ENCODE peak calls at places on chromosomes 2 and 18, in eight cellular contexts. K is HFFc6, N is A549, H is AG04450, U is Calu3, F is H9, L is heart left ventricle, Q is endodermal cell. I is an unnamed sample.

GRCh38 chr18:40489301-40489700 is 1465.7 kb upstream of the PIK3C3 start:
- DNase-seq in F (no peak), N (no peak), Q (no peak), L (no peak), K (no peak), H (no peak), U (no peak), I (no peak)

GRCh38 chr2:74951211-74951754 is 7.2 kb upstream of the POLE4 start:
- DNase-seq in L (no peak), Q (no peak), N (no peak), F (no peak), H (no peak), K (no peak), U (no peak), I (no peak)

GRCh38 chr18:62249478-62250097 is 62.5 kb downstream of the RELCH start:
- DNase-seq in K (peak; percentile 50), N (peak; percentile 80), L (peak; percentile 47), F (peak; percentile 50), Q (peak; percentile 88), U (peak; percentile 72), H (peak; percentile 49), I (peak; percentile 66)

GRCh38 chr2:190678444-190679162 is 29.7 kb downstream of the NAB1 start:
- DNase-seq in N (no peak), H (no peak), F (no peak), K (no peak), U (no peak), L (no peak), Q (peak; percentile 53), I (no peak)

GRCh38 chr2:133495226-133495625 is 73.0 kb downstream of the NCKAP5 start:
- DNase-seq in L (no peak), N (no peak), K (no peak), H (no peak), Q (no peak), U (no peak), F (no peak), I (no peak)

GRCh38 chr2:30705711-30706533 is 101.3 kb downstream of the CAPN13 start:
- DNase-seq in Q (no peak), L (no peak), U (no peak), F (no peak), K (no peak), N (no peak), H (no peak), I (no peak)

GRCh38 chr2:68193774-68194372 is 36.2 kb downstream of the PNO1 start:
- DNase-seq in K (peak; percentile 33), L (no peak), H (peak; percentile 8), N (peak; percentile 25), Q (no peak), F (no peak), U (no peak), I (no peak)

GRCh38 chr18:58396966-58397365 is 231.9 kb downstream of the ALPK2 start:
- DNase-seq in N (no peak), H (no peak), F (no peak), K (no peak), U (no peak), L (no peak), Q (no peak), I (no peak)

GRCh38 chr2:204948364-204948763 is 403.1 kb downstream of the PARD3B start:
- DNase-seq in F (no peak), H (no peak), L (no peak), Q (no peak), K (no peak), U (no peak), N (no peak), I (no peak)

GRCh38 chr18:59701272-59701671 is 4.0 kb upstream of the CCBE1 start:
- DNase-seq in N (no peak), U (no peak), Q (no peak), F (no peak), K (no peak), L (no peak), H (no peak), I (no peak)

GRCh38 chr18:76126327-76126726 is 368.7 kb downstream of the ZNF516 start:
- DNase-seq in F (peak; percentile 60), L (no peak), U (no peak), K (no peak), Q (peak; percentile 82), H (no peak), N (no peak), I (peak; percentile 15)

GRCh38 chr18:58088723-58089074 is 44.7 kb downstream of the NEDD4L start:
- DNase-seq in H (no peak), F (no peak), L (no peak), U (peak; percentile 13), K (no peak), N (no peak), Q (no peak), I (no peak)

GRCh38 chr2:133063792-133064191 is 393.8 kb upstream of the LYPD1 start:
- DNase-seq in U (peak; percentile 52), Q (peak; percentile 90), H (no peak), K (no peak), F (peak; percentile 50), L (no peak), N (peak; percentile 13), I (peak; percentile 54)

GRCh38 chr2:11812466-11813100 is 66.2 kb downstream of the LPIN1 start:
- DNase-seq in L (no peak), U (no peak), K (no peak), N (no peak), H (no peak), Q (peak; percentile 22), F (no peak), I (no peak)

DNA sequence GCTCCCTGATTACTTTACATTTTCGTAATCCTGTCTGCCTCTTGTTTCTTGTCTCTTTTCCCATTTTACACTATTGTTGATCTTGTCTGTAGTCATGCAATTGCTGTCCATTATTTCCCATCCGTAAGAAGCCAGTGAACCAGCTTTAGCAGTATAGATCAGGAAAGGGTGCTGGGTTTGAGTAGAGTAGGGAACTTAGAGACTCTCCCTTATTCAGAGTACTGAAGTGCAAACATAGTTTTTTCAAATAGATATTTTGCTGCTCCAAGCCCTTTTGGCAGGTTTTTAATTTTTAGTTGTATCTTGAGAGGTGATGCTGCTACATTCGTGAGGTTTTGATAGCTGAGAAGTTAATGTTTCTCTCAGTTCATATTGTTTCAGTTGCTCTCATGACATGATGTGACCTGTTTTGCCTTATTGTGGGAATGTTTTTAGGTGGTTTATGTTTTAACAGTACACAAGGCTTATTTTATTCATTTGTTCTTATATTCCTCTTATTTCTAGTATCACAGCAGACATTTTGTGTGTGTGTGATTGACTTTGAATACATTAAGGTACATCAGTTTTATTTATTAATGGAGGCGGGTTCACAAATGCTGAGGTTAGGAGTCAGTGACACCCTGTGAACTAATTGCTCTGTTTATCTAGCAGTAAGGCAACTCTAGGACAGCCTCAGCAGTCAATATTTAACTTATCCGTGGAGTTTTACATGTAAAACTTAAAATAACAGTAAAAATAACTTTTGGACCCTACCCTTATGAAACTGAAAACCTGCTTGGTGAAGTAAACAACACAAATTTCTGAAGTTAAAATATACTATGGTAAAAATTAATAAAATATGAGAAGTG is 118.4 kb downstream of the ZNF407 start:
- DNase-seq in U (no peak), Q (no peak), L (no peak), K (no peak), F (no peak), H (no peak), N (no peak), I (no peak)
- TF ChIP-seq CTCF in U (no peak), Q (no peak), L (no peak), K (no peak), F (no peak), H (no peak), N (no peak), I (no peak)

GRCh38 chr2:36960005-36960675 is 6.2 kb downstream of the STRN start:
- DNase-seq in H (no peak), L (no peak), F (no peak), N (no peak), U (no peak), Q (no peak), K (no peak), I (no peak)
- TF ChIP-seq CTCF in H (no peak), L (no peak), F (no peak), N (no peak), U (no peak), Q (no peak), K (no peak), I (no peak)

GRCh38 chr2:28406276-28407096 is 13.8 kb downstream of the FOSL2 start:
- DNase-seq in U (peak; percentile 68), L (peak; percentile 49), H (no peak), F (no peak), N (no peak), Q (no peak), K (no peak), I (no peak)
- TF ChIP-seq CTCF in U (no peak), L (no peak), H (no peak), F (no peak), N (no peak), Q (no peak), K (no peak), I (no peak)

GRCh38 chr2:234741976-234742375 is 209.8 kb upstream of the SH3BP4 start:
- DNase-seq in K (no peak), F (no peak), U (no peak), H (no peak), N (no peak), Q (no peak), L (no peak), I (no peak)

GRCh38 chr2:234747833-234748559 is 203.8 kb upstream of the SH3BP4 start:
- DNase-seq in L (no peak), H (no peak), U (no peak), Q (no peak), K (no peak), F (no peak), N (no peak), I (no peak)

GRCh38 chr2:234747032-234747431 is 204.8 kb upstream of the SH3BP4 start:
- DNase-seq in Q (no peak), K (no peak), F (no peak), L (no peak), U (no peak), N (no peak), H (no peak), I (no peak)

GRCh38 chr2:234745347-234745746 is 206.5 kb upstream of the SH3BP4 start:
- DNase-seq in K (no peak), L (no peak), H (no peak), Q (peak; percentile 63), F (no peak), N (peak; percentile 13), U (no peak), I (no peak)
- TF ChIP-seq CTCF in K (peak; percentile 33), L (no peak), H (no peak), Q (peak; percentile 71), F (peak; percentile 60), N (no peak), U (peak; percentile 30), I (peak; percentile 65)

GRCh38 chr2:109222825-109223471 is 93.9 kb downstream of the SH3RF3 start:
- DNase-seq in U (no peak), L (no peak), H (no peak), Q (peak; percentile 77), N (no peak), K (no peak), F (peak; percentile 52), I (no peak)
- TF ChIP-seq CTCF in U (no peak), L (no peak), H (no peak), Q (peak; percentile 70), N (no peak), K (no peak), F (peak; percentile 55), I (no peak)

I was measured in endothelial cell.